ENCODE peak calls at places on chromosomes 11 and 22, in ten cellular contexts. Y, L, B, W, S, V, K, I, T and P are unnamed samples.

GRCh38 chr11:37774441-37774840 is 1176.4 kb upstream of the RAG2 start:
- DNase-seq in Y (no peak), W (no peak), I (no peak), K (no peak), V (no peak), S (no peak), T (no peak), L (no peak), B (no peak), P (no peak)

GRCh38 chr11:8794677-8795103 is 112.1 kb downstream of the RPL27A start:
- DNase-seq in W (no peak), K (no peak), V (no peak), Y (no peak), T (no peak), B (no peak), S (no peak), L (no peak), I (no peak), P (peak; percentile 24)

GRCh38 chr11:128582496-128583366 is 4.6 kb downstream of the ETS1 start:
- DNase-seq in B (no peak), V (peak; percentile 50), W (no peak), Y (peak; percentile 94), K (peak; percentile 90), L (no peak), I (peak; percentile 98), T (no peak), S (peak; percentile 92), P (no peak)

GRCh38 chr11:9219115-9219514 is 46.0 kb downstream of the DENND5A start:
- DNase-seq in K (no peak), V (peak; percentile 40), S (no peak), T (no peak), W (no peak), I (no peak), Y (peak; percentile 73), B (no peak), L (no peak), P (no peak)

GRCh38 chr11:72225411-72225951 is 914 bp downstream of the INPPL1 start:
- DNase-seq in V (no peak), L (peak; percentile 55), T (no peak), S (no peak), W (no peak), Y (peak; percentile 7), K (no peak), B (peak; percentile 65), I (no peak), P (no peak)

GRCh38 chr22:50034126-50035081 is 21.8 kb upstream of the IL17REL start:
- DNase-seq in W (no peak), B (no peak), Y (peak; percentile 24), V (no peak), S (no peak), I (no peak), L (no peak), K (peak; percentile 66), T (no peak), P (no peak)

GRCh38 chr11:132068556-132068955 is 698.1 kb downstream of the NTM start:
- DNase-seq in T (no peak), V (no peak), B (no peak), S (no peak), K (no peak), W (no peak), Y (no peak), L (no peak), I (no peak), P (no peak)

GRCh38 chr22:30333707-30334087 is 7.0 kb upstream of the TBC1D10A start:
- DNase-seq in I (no peak), T (no peak), B (no peak), S (no peak), V (no peak), Y (no peak), L (no peak), K (no peak), W (no peak), P (no peak)

GRCh38 chr11:78429209-78429608 is 11.6 kb upstream of the GAB2 start:
- DNase-seq in I (no peak), B (no peak), K (no peak), S (no peak), V (no peak), Y (no peak), T (no peak), W (no peak), L (no peak), P (no peak)

GRCh38 chr11:11978792-11979486 is 29.5 kb downstream of the DKK3 start:
- DNase-seq in Y (peak; percentile 79), I (peak; percentile 67), L (no peak), K (peak; percentile 85), S (peak; percentile 62), T (no peak), V (no peak), B (peak; percentile 88), W (no peak), P (no peak)

GRCh38 chr11:61536676-61537270 is 28.2 kb downstream of the LRRC10B start:
- DNase-seq in K (no peak), B (no peak), I (no peak), S (no peak), W (no peak), T (no peak), Y (no peak), V (peak; percentile 3), L (no peak), P (no peak)

GRCh38 chr11:121099885-121100284 is 1.2 kb upstream of the TECTA start:
- DNase-seq in T (no peak), I (no peak), L (no peak), S (peak; percentile 15), V (no peak), K (no peak), Y (peak; percentile 13), B (no peak), W (no peak), P (no peak)

GRCh38 chr11:44623321-44623715 is 57.9 kb downstream of the CD82 start:
- DNase-seq in Y (no peak), K (peak; percentile 5), B (peak; percentile 61), W (no peak), I (no peak), S (no peak), L (no peak), T (no peak), V (no peak), P (peak; percentile 4)

GRCh38 chr11:120134106-120134930 is 3.6 kb downstream of the TRIM29 start:
- DNase-seq in I (no peak), V (no peak), T (no peak), S (no peak), W (no peak), Y (no peak), L (no peak), B (peak; percentile 53), K (no peak), P (no peak)

GRCh38 chr11:1460396-1460795 is 26.2 kb downstream of the MOB2 start:
- DNase-seq in I (no peak), V (no peak), W (no peak), L (no peak), K (no peak), S (no peak), B (peak; percentile 98), T (no peak), Y (peak; percentile 51), P (no peak)

GRCh38 chr11:92867913-92868619 is 101.4 kb upstream of the MTNR1B start:
- DNase-seq in W (no peak), L (no peak), T (no peak), S (no peak), B (no peak), K (no peak), Y (no peak), V (no peak), I (no peak), P (no peak)

GRCh38 chr11:115500547-115501503 is 3.4 kb downstream of the CADM1 start:
- DNase-seq in V (no peak), B (no peak), Y (no peak), L (no peak), W (no peak), T (no peak), S (no peak), K (no peak), I (no peak), P (peak; percentile 23)

GRCh38 chr11:41201156-41201555 is 258.3 kb downstream of the LRRC4C start:
- DNase-seq in Y (peak; percentile 28), K (no peak), V (no peak), L (peak; percentile 3), W (no peak), S (no peak), T (no peak), I (no peak), B (no peak), P (peak; percentile 47)

GRCh38 chr11:74949748-74950127 is 672 bp downstream of the SPCS2 start:
- DNase-seq in I (no peak), K (no peak), V (peak; percentile 14), L (no peak), Y (peak; percentile 14), S (no peak), T (no peak), B (no peak), W (no peak), P (no peak)

GRCh38 chr11:14308114-14308896 is 50.7 kb downstream of the RRAS2 start:
- DNase-seq in W (no peak), K (peak; percentile 35), L (no peak), V (no peak), B (no peak), T (no peak), Y (peak; percentile 60), S (peak; percentile 44), I (peak; percentile 38), P (no peak)

GRCh38 chr22:22408731-22409696 is 99.5 kb downstream of the ZNF280B start:
- DNase-seq in L (no peak), S (no peak), W (no peak), I (peak; percentile 9), K (peak; percentile 25), V (peak; percentile 92), B (no peak), T (no peak), Y (peak; percentile 17), P (peak; percentile 80)

GRCh38 chr11:64776425-64776824 is 1.9 kb downstream of the SF1 start:
- DNase-seq in W (no peak), B (no peak), T (no peak), V (no peak), K (no peak), L (no peak), I (no peak), Y (no peak), S (no peak), P (no peak)

GRCh38 chr11:33375688-33376311 is 118.6 kb downstream of the HIPK3 start:
- DNase-seq in V (no peak), S (no peak), W (no peak), I (no peak), B (no peak), T (no peak), Y (peak; percentile 17), K (peak; percentile 50), L (no peak), P (peak; percentile 40)

GRCh38 chr11:11813288-11813962 is 28.3 kb upstream of the USP47 start:
- DNase-seq in W (no peak), K (peak; percentile 74), I (peak; percentile 97), V (peak; percentile 89), Y (peak; percentile 96), L (no peak), S (peak; percentile 92), T (no peak), B (peak; percentile 78), P (no peak)